ENCODE peak calls at places on chromosomes 11 and 22, in four cellular contexts. I is RCC 7860, P is NCI-H1092 treated with DMSO at 0.1 percent for 48 hours, C is small intestine. Q is an unnamed sample.

GRCh38 chr11:107711861-107712260 is at the start of gene SLN:
- DNase-seq in I (no peak), P (no peak), C (peak), Q (no peak)

GRCh38 chr22:46011627-46012181 is 34.7 kb upstream of the WNT7B start:
- DNase-seq in C (no peak), P (no peak), I (no peak), Q (no peak)

GRCh38 chr11:109166441-109166840 is 255.5 kb upstream of the C11orf87 start:
- DNase-seq in I (no peak), P (no peak), C (no peak), Q (no peak)

GRCh38 chr11:34243620-34244493 is 114.0 kb downstream of the ABTB2 start:
- DNase-seq in P (no peak), I (peak), C (peak), Q (peak)

GRCh38 chr11:27528711-27529110 is 22.1 kb upstream of the LIN7C start:
- DNase-seq in I (no peak), C (no peak), P (no peak), Q (no peak)

GRCh38 chr22:37274380-37274862 is 7.9 kb upstream of the CYTH4 start:
- DNase-seq in C (no peak), P (no peak), I (no peak), Q (peak)

GRCh38 chr11:15166204-15166603 is 51.5 kb downstream of the INSC start:
- DNase-seq in C (no peak), P (no peak), I (no peak), Q (no peak)

GRCh38 chr11:126482586-126483108 is 127.2 kb downstream of the ST3GAL4 start:
- DNase-seq in I (no peak), C (no peak), P (no peak), Q (no peak)

GRCh38 chr11:123382555-123383074 is 47.5 kb upstream of the GRAMD1B start:
- DNase-seq in I (no peak), P (no peak), C (no peak), Q (no peak)

GRCh38 chr11:78783846-78784245 is 209.2 kb upstream of the NARS2 start:
- DNase-seq in P (no peak), C (no peak), I (no peak), Q (no peak)

GRCh38 chr22:47340851-47341436 is 578.5 kb downstream of the TBC1D22A start:
- DNase-seq in P (no peak), C (no peak), I (no peak), Q (no peak)

GRCh38 chr11:82003671-82004148 is 730.0 kb downstream of the FAM181B start:
- DNase-seq in I (peak), P (no peak), C (no peak), Q (no peak)

GRCh38 chr11:128502736-128503135 is 84.6 kb downstream of the ETS1 start:
- DNase-seq in C (no peak), I (no peak), P (no peak), Q (no peak)

GRCh38 chr11:34890089-34890488 is 26.1 kb downstream of the APIP start:
- DNase-seq in C (peak), I (no peak), P (no peak), Q (no peak)

GRCh38 chr22:42169055-42169469 is 38.5 kb upstream of the CYP2D6 start:
- DNase-seq in C (peak), P (peak), I (peak), Q (peak)

GRCh38 chr11:93921695-93922468 is 71.5 kb upstream of the VSTM5 start:
- DNase-seq in P (peak), C (peak), I (peak), Q (peak)

GRCh38 chr11:72015511-72016061 is 16.9 kb downstream of the IL18BP start:
- DNase-seq in C (no peak), I (peak), P (no peak), Q (no peak)

GRCh38 chr11:76371170-76371569 is 9.8 kb downstream of the THAP12 start:
- DNase-seq in P (no peak), C (no peak), I (peak), Q (no peak)

GRCh38 chr22:31926969-31927368 is 17.4 kb upstream of the YWHAH start:
- DNase-seq in P (no peak), I (no peak), C (no peak), Q (no peak)

GRCh38 chr11:76602431-76602861 is 68.1 kb downstream of the LRRC32 start:
- DNase-seq in C (peak), P (no peak), I (no peak), Q (peak)

GRCh38 chr11:118838905-118839553 is 44.7 kb upstream of the CXCR5 start:
- DNase-seq in P (no peak), I (no peak), C (no peak), Q (no peak)

GRCh38 chr11:120126543-120126942 is 11.4 kb downstream of the TRIM29 start:
- DNase-seq in P (no peak), C (no peak), I (no peak), Q (no peak)

GRCh38 chr22:20019661-20020532 is 1.0 kb upstream of the TANGO2 start:
- DNase-seq in I (no peak), C (no peak), P (no peak), Q (no peak)

GRCh38 chr22:23070418-23071162 is at the start of gene GNAZ:
- DNase-seq in P (no peak), I (no peak), C (no peak), Q (no peak)

GRCh38 chr11:86244063-86244521 is 461 bp upstream of the EED start:
- DNase-seq in C (peak), P (no peak), I (peak), Q (peak)

GRCh38 chr11:34284166-34284565 is 73.6 kb downstream of the ABTB2 start:
- DNase-seq in C (no peak), P (no peak), I (no peak), Q (no peak)

GRCh38 chr11:40170076-40170475 is 1289.4 kb downstream of the LRRC4C start:
- DNase-seq in P (no peak), I (peak), C (no peak), Q (no peak)

GRCh38 chr11:19347911-19348310 is 107.2 kb upstream of the E2F8 start:
- DNase-seq in C (no peak), P (no peak), I (no peak), Q (no peak)

GRCh38 chr11:20584093-20584774 is 15.2 kb upstream of the SLC6A5 start:
- DNase-seq in P (no peak), I (no peak), C (no peak), Q (no peak)

GRCh38 chr11:3121931-3122774 is 43.0 kb downstream of the OSBPL5 start:
- DNase-seq in I (no peak), P (no peak), C (no peak), Q (no peak)

GRCh38 chr11:33948494-33948893 is 56.6 kb upstream of the LMO2 start:
- DNase-seq in I (no peak), P (peak), C (no peak), Q (no peak)

GRCh38 chr11:71267807-71268421 is 15.5 kb upstream of the SHANK2 start:
- DNase-seq in P (no peak), C (no peak), I (no peak), Q (peak)

GRCh38 chr11:92540113-92540512 is 315.5 kb downstream of the FAT3 start:
- DNase-seq in P (peak), C (no peak), I (no peak), Q (no peak)

GRCh38 chr11:12569499-12570040 is 104.7 kb upstream of the TEAD1 start:
- DNase-seq in I (no peak), C (no peak), P (no peak), Q (no peak)

GRCh38 chr11:13008625-13009475 is at the start of gene RASSF10:
- DNase-seq in P (peak), I (no peak), C (peak), Q (peak)

GRCh38 chr11:35746356-35747153 is 84.0 kb downstream of the TRIM44 start:
- DNase-seq in I (no peak), C (no peak), P (no peak), Q (no peak)

GRCh38 chr11:33530824-33531223 is 169.8 kb downstream of the C11orf91 start:
- DNase-seq in P (no peak), C (no peak), I (no peak), Q (no peak)

GRCh38 chr11:74720596-74721478 is 10.4 kb downstream of the CHRDL2 start:
- DNase-seq in I (no peak), P (no peak), C (no peak), Q (peak)

Q was measured in colonic mucosa.